ENCODE peak calls at places on chromosomes 3 and 15, in seven cellular contexts. B is adrenal gland; O is NCI-H1417; D is GM20000; S is tibial nerve; U is activated T-cell treated with anti-CD3 and anti-CD28 coated beads, Interleukin-2, amount 50 U/mL, for 1 hour; M is CMK. I is an unnamed sample.

GRCh38 chr3:195888981-195889842 is 19.1 kb downstream of the TNK2 start:
- DNase-seq in B (no peak), O (no peak), D (no peak), S (no peak), U (no peak), M (no peak), I (no peak)

GRCh38 chr3:34159613-34160420 is 361.4 kb downstream of the PDCD6IP start:
- DNase-seq in B (no peak), O (no peak), D (no peak), S (no peak), U (no peak), M (no peak), I (no peak)

GRCh38 chr3:105780114-105780513 is 88.7 kb downstream of the CBLB start:
- DNase-seq in B (no peak), O (no peak), D (no peak), S (no peak), U (no peak), M (no peak), I (no peak)

GRCh38 chr3:133937061-133937686 is 41.5 kb upstream of the RAB6B start:
- DNase-seq in B (no peak), O (no peak), D (no peak), S (no peak), U (no peak), M (no peak), I (no peak)

GRCh38 chr3:42061711-42062408 is 29.3 kb upstream of the TRAK1 start:
- DNase-seq in B (peak), O (no peak), D (no peak), S (peak), U (no peak), M (no peak), I (no peak)

GRCh38 chr3:119485563-119485962 is 12.8 kb upstream of the TIMMDC1 start:
- DNase-seq in B (no peak), O (no peak), D (no peak), S (no peak), U (no peak), M (no peak), I (no peak)

GRCh38 chr3:8746780-8747345 is 13.3 kb downstream of the CAV3 start:
- DNase-seq in B (no peak), O (no peak), D (no peak), S (no peak), U (no peak), M (no peak), I (no peak)

GRCh38 chr3:26484140-26484539 is 138.4 kb upstream of the LRRC3B start:
- DNase-seq in B (no peak), O (no peak), D (no peak), S (no peak), U (no peak), M (no peak), I (no peak)

GRCh38 chr15:68370768-68371151 is 61.2 kb downstream of the ITGA11 start:
- DNase-seq in B (no peak), O (no peak), D (no peak), S (no peak), U (no peak), M (no peak), I (no peak)

GRCh38 chr3:171231361-171231760 is 204.8 kb upstream of the SLC2A2 start:
- DNase-seq in B (no peak), O (no peak), D (no peak), S (no peak), U (no peak), M (no peak), I (no peak)

GRCh38 chr3:186759231-186759930 is 24.0 kb upstream of the EIF4A2 start:
- DNase-seq in B (no peak), O (no peak), D (no peak), S (no peak), U (no peak), M (no peak), I (no peak)

GRCh38 chr15:62612183-62612733 is 430.3 kb upstream of the TPM1 start:
- DNase-seq in B (no peak), O (no peak), D (no peak), S (no peak), U (no peak), M (no peak), I (no peak)

GRCh38 chr15:84878504-84878903 is 6.0 kb upstream of the SLC28A1 start:
- DNase-seq in B (peak), O (peak), D (peak), S (peak), U (peak), M (no peak), I (peak)

I was measured in naive thymus-derived CD4-positive, alpha-beta T cell.